ENCODE peak calls at places on chromosomes 13 and 19, in eight cellular contexts. L is stomach, Z is endothelial cell of umbilical vein, Q is spleen, U is prostate gland, Y is breast epithelium, S is K562, M is Panc1. B is an unnamed sample. For H3K9me3, the result is how much of the 10 kb centered on the place peaks cover.

GRCh38 chr13:45167611-45168554 is 33.0 kb downstream of the KCTD4 start:
- DNase-seq in L (peak), Z (no peak), Q (no peak), U (peak), Y (peak), S (peak), M (no peak), B (peak)

GRCh38 chr13:58587183-58587582 is 955.6 kb downstream of the PCDH17 start:
- DNase-seq in L (no peak), Z (no peak), Q (no peak), U (no peak), Y (no peak), S (no peak), M (no peak), B (no peak)

GRCh38 chr13:39038569-39038898 is 278 bp downstream of the NHLRC3 start:
- DNase-seq in L (no peak), Z (no peak), Q (no peak), U (no peak), Y (no peak), S (peak), M (no peak), B (peak)

GRCh38 chr19:30857966-30858490 is 485.8 kb downstream of the ZNF536 start:
- DNase-seq in L (no peak), Z (no peak), Q (no peak), U (no peak), Y (no peak), S (no peak), M (no peak), B (no peak)

GRCh38 chr19:56508282-56508778 is 675 bp downstream of the ZNF471 start:
- DNase-seq in L (no peak), Z (no peak), Q (no peak), U (peak), Y (no peak), S (no peak), M (no peak), B (no peak)

GRCh38 chr19:31232871-31233270 is 116.4 kb downstream of the TSHZ3 start:
- DNase-seq in L (no peak), Z (no peak), Q (no peak), U (no peak), Y (no peak), S (no peak), M (no peak), B (no peak)

GRCh38 chr19:52542984-52543664 is 15.7 kb downstream of the ZNF808 start:
- DNase-seq in L (no peak), Z (peak), Q (no peak), U (no peak), Y (no peak), S (no peak), M (no peak), B (no peak)

GRCh38 chr19:29202281-29202680 is 10.7 kb downstream of the UQCRFS1 start:
- DNase-seq in L (no peak), Z (no peak), Q (no peak), U (no peak), Y (no peak), S (no peak), M (no peak), B (no peak)

GRCh38 chr19:14096272-14096992 is 5.9 kb upstream of the SAMD1 start:
- DNase-seq in L (no peak), Z (no peak), Q (no peak), U (no peak), Y (no peak), S (no peak), M (no peak), B (no peak)

GRCh38 chr19:9407827-9408226 is 27.5 kb downstream of the ZNF266 start:
- DNase-seq in L (no peak), Z (no peak), Q (no peak), U (no peak), Y (no peak), S (no peak), M (no peak), B (no peak)
- H3K9me3 ChIP-seq in L (half or more), Z (under half), Q (half or more), U (under half), Y (half or more), S (under half), M (under half), B (half or more)

GRCh38 chr13:99256709-99257108 is 1.5 kb downstream of the GPR18 start:
- DNase-seq in L (no peak), Z (no peak), Q (no peak), U (no peak), Y (no peak), S (no peak), M (no peak), B (no peak)

GRCh38 chr13:99257291-99257690 is 888 bp downstream of the GPR18 start:
- DNase-seq in L (no peak), Z (no peak), Q (no peak), U (no peak), Y (no peak), S (no peak), M (no peak), B (no peak)

GRCh38 chr13:99255241-99255640 is 2.9 kb downstream of the GPR18 start:
- DNase-seq in L (no peak), Z (no peak), Q (no peak), U (no peak), Y (no peak), S (no peak), M (no peak), B (no peak)

GRCh38 chr13:99258210-99258860 is at the start of gene GPR18:
- DNase-seq in L (no peak), Z (peak), Q (no peak), U (no peak), Y (no peak), S (no peak), M (no peak), B (no peak)

DNA sequence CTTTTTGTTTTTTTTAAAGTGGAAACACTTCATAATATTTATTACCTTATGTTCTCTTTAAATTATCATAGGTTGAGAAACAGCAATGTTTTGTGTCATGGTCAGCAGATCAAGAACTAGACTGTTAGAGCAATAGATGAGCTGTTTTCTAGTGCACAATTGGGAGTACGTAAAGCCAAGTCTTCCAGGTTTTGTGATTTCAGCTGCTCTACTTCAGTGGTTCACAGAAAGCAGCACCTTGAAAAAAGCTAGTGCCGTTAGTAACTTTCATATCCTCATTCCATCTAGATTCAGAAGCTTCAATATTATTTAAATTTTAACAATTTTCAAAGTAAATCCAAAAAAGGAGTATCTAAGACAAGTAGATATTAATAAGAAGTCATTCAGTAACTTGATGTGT is 1.9 kb downstream of the GPR18 start:
- DNase-seq in L (no peak), Z (no peak), Q (no peak), U (no peak), Y (no peak), S (no peak), M (no peak), B (no peak)
- H3K27ac ChIP-seq in L (no peak), Z (no peak), Q (no peak), U (no peak), Y (no peak), S (no peak), M (no peak), B (no peak)

GRCh38 chr19:36183455-36183741 is 31.1 kb downstream of the ZNF565 start:
- DNase-seq in L (no peak), Z (no peak), Q (peak), U (no peak), Y (no peak), S (no peak), M (no peak), B (no peak)

DNA sequence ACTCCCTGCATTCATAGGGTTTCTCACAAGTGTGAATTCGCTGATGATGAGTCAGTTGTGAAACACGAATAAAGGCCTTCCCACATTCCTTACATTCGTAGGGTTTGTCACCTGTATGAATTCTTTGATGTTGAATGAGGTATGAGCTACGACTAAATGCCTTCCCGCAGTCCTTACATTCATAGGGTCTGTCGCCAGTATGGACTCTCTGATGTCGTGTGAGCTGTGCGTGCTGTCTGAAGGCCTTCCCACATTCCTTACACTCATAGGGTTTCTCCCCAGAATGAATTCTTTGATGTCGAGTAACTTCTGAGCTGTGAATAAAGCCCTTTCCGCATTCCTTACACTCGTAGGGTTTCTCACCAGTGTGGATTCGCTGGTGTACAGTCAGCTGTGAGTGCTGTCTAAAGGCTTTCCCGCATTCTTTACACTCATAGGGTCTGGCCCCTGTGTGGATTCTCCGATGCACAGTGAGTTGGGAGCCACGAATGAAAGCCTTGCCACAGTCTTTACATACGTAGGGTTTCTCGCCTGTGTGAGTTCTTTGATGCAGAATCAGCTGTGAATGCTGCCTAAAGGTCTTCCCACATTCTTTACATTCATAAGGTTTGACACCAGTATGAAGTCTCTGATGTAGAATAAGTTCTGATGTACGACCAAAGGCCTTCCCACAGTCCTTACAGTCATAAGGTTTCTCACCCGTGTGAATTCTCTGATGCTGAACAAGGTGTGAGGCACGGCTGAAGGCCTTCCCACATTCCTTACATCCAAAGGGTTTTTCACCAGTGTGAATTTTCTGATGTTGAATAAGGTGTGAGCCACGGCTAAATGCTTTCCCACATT is 30.6 kb upstream of the COX7A1 start:
- DNase-seq in L (no peak), Z (no peak), Q (no peak), U (no peak), Y (no peak), S (no peak), M (no peak), B (no peak)
- TF ChIP-seq POLR2AphosphoS5 in L (no peak), Z (no peak), Q (no peak), U (no peak), Y (no peak), S (no peak), M (no peak), B (no peak)

GRCh38 chr19:24140099-24140498 is 53.1 kb downstream of the ZNF254 start:
- DNase-seq in L (no peak), Z (peak), Q (no peak), U (no peak), Y (no peak), S (peak), M (no peak), B (no peak)
- H3K9me3 ChIP-seq in L (half or more), Z (under half), Q (under half), U (under half), Y (half or more), S (under half), M (under half), B (half or more)

GRCh38 chr19:41886761-41887710 is 4.1 kb downstream of the ARHGEF1 start:
- DNase-seq in L (no peak), Z (no peak), Q (peak), U (no peak), Y (no peak), S (no peak), M (no peak), B (peak)

GRCh38 chr19:41882568-41883462 is at the start of gene ARHGEF1:
- DNase-seq in L (peak), Z (peak), Q (peak), U (no peak), Y (no peak), S (peak), M (no peak), B (peak)

GRCh38 chr19:41880329-41880708 is 2.7 kb upstream of the ARHGEF1 start:
- DNase-seq in L (no peak), Z (no peak), Q (no peak), U (no peak), Y (no peak), S (no peak), M (no peak), B (no peak)

GRCh38 chr19:41883821-41884733 is 1.1 kb downstream of the ARHGEF1 start:
- DNase-seq in L (peak), Z (peak), Q (peak), U (peak), Y (peak), S (peak), M (peak), B (peak)

DNA sequence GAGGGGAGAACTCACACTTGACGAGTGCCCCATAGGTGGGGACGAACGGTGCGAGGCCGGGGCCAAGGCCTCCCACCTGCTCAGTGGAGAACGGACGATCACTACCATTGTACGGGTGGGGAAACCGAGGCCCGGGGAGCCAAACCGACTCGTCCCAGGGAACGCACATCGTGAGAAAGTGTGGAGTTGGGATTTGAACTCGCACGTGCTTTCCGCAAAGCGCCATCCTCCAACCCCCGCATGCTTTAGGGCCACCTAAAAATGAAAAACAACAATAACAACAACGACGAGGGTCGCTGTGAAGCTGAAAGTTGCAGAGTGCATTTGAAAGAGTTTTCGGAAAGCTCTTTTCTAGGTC is 458 bp downstream of the ARHGEF1 start:
- DNase-seq in L (no peak), Z (no peak), Q (no peak), U (no peak), Y (no peak), S (no peak), M (no peak), B (no peak)
- H3K27ac ChIP-seq in L (peak), Z (peak), Q (peak), U (peak), Y (peak), S (peak), M (peak), B (peak)

DNA sequence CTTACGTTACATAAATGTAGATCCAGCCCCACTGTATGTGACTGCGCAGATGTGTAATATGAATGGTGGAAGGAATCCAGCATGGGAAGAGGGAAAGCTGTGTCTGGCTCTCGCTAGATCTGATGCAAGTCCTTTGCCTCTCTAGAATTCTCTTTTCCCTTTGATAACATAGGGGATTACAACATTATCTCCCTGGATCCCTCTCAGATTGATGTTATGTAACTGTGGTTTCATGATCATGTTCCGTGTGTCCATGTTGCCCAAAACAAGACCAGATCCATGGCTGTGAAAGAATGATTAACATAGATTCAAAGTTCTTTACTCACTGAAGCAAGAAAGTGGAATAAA is 184.0 kb upstream of the UBL3 start:
- DNase-seq in L (no peak), Z (no peak), Q (no peak), U (no peak), Y (no peak), S (no peak), M (no peak), B (no peak)
- TF ChIP-seq POLR2AphosphoS5 in L (no peak), Z (no peak), Q (no peak), U (no peak), Y (no peak), S (no peak), M (no peak), B (no peak)

B was measured in transverse colon.